ENCODE peak calls at places on chromosomes 7 and 10, in five cellular contexts. One of them, this sample, is unnamed.

GRCh38 chr7:79298145-79298760 is 155.2 kb downstream of the MAGI2 start:
- DNase-seq in Caco-2: no peak
- DNase-seq in mammary epithelial cell: peak; percentile 31
- DNase-seq in RWPE2: no peak
- DNase-seq in colonic mucosa: peak; percentile 26
- DNase-seq in this sample: no peak

GRCh38 chr10:14074062-14074884 is 256.5 kb downstream of the FRMD4A start:
- DNase-seq in RWPE2: peak; percentile 98
- DNase-seq in mammary epithelial cell: peak; percentile 97
- DNase-seq in colonic mucosa: peak; percentile 67
- DNase-seq in Caco-2: peak; percentile 63
- DNase-seq in this sample: peak; percentile 85

GRCh38 chr10:77800738-77801266 is 125.8 kb downstream of the DLG5 start:
- DNase-seq in Caco-2: peak; percentile 10
- DNase-seq in mammary epithelial cell: no peak
- DNase-seq in RWPE2: no peak
- DNase-seq in colonic mucosa: no peak
- DNase-seq in this sample: no peak

GRCh38 chr10:127496045-127496444 is 53.1 kb upstream of the NPS start:
- DNase-seq in colonic mucosa: no peak
- DNase-seq in RWPE2: no peak
- DNase-seq in mammary epithelial cell: no peak
- DNase-seq in Caco-2: no peak
- DNase-seq in this sample: no peak

GRCh38 chr10:5545778-5546710 is 21.3 kb downstream of the CALML3 start:
- DNase-seq in RWPE2: no peak
- DNase-seq in colonic mucosa: peak; percentile 53
- DNase-seq in mammary epithelial cell: peak; percentile 48
- DNase-seq in Caco-2: peak; percentile 42
- DNase-seq in this sample: no peak

GRCh38 chr7:148261996-148262688 is 328.4 kb upstream of the C7orf33 start:
- DNase-seq in Caco-2: no peak
- DNase-seq in colonic mucosa: no peak
- DNase-seq in RWPE2: no peak
- DNase-seq in mammary epithelial cell: no peak
- DNase-seq in this sample: no peak

GRCh38 chr7:13448243-13448642 is 541.2 kb downstream of the ETV1 start:
- DNase-seq in RWPE2: no peak
- DNase-seq in colonic mucosa: no peak
- DNase-seq in Caco-2: no peak
- DNase-seq in mammary epithelial cell: no peak
- DNase-seq in this sample: no peak

GRCh38 chr10:125886914-125887512 is 5.9 kb upstream of the DHX32 start:
- DNase-seq in mammary epithelial cell: peak; percentile 51
- DNase-seq in RWPE2: no peak
- DNase-seq in Caco-2: no peak
- DNase-seq in colonic mucosa: no peak
- DNase-seq in this sample: no peak

GRCh38 chr10:126110434-126110833 is 214.1 kb downstream of the FANK1 start:
- DNase-seq in colonic mucosa: no peak
- DNase-seq in Caco-2: no peak
- DNase-seq in mammary epithelial cell: no peak
- DNase-seq in RWPE2: no peak
- DNase-seq in this sample: no peak

GRCh38 chr10:30238836-30239235 is 110.2 kb downstream of the MTPAP start:
- DNase-seq in mammary epithelial cell: no peak
- DNase-seq in RWPE2: no peak
- DNase-seq in Caco-2: no peak
- DNase-seq in colonic mucosa: no peak
- DNase-seq in this sample: no peak

GRCh38 chr7:29145553-29146081 is 720 bp downstream of the CPVL start:
- DNase-seq in colonic mucosa: no peak
- DNase-seq in mammary epithelial cell: no peak
- DNase-seq in RWPE2: no peak
- DNase-seq in Caco-2: no peak
- DNase-seq in this sample: no peak

GRCh38 chr7:95865716-95866371 is 93.5 kb downstream of the DYNC1I1 start:
- DNase-seq in colonic mucosa: no peak
- DNase-seq in Caco-2: no peak
- DNase-seq in RWPE2: no peak
- DNase-seq in mammary epithelial cell: no peak
- DNase-seq in this sample: no peak

GRCh38 chr7:119664601-119665000 is 608.4 kb upstream of the KCND2 start:
- DNase-seq in RWPE2: no peak
- DNase-seq in mammary epithelial cell: peak; percentile 20
- DNase-seq in Caco-2: no peak
- DNase-seq in colonic mucosa: no peak
- DNase-seq in this sample: no peak

GRCh38 chr7:36984710-36985308 is 260.5 kb upstream of the AOAH start:
- DNase-seq in RWPE2: no peak
- DNase-seq in colonic mucosa: no peak
- DNase-seq in Caco-2: no peak
- DNase-seq in mammary epithelial cell: no peak
- DNase-seq in this sample: no peak

GRCh38 chr10:130757271-130757670 is 554.2 kb downstream of the TCERG1L start:
- DNase-seq in RWPE2: no peak
- DNase-seq in mammary epithelial cell: no peak
- DNase-seq in colonic mucosa: no peak
- DNase-seq in Caco-2: no peak
- DNase-seq in this sample: peak; percentile 18

GRCh38 chr10:19817251-19818046 is 1.2 kb downstream of the PLXDC2 start:
- DNase-seq in Caco-2: no peak
- DNase-seq in colonic mucosa: peak; percentile 65
- DNase-seq in RWPE2: no peak
- DNase-seq in mammary epithelial cell: peak; percentile 60
- DNase-seq in this sample: peak; percentile 53

GRCh38 chr10:7337431-7338171 is 73.2 kb downstream of the SFMBT2 start:
- DNase-seq in RWPE2: no peak
- DNase-seq in mammary epithelial cell: no peak
- DNase-seq in Caco-2: no peak
- DNase-seq in colonic mucosa: no peak
- DNase-seq in this sample: no peak

GRCh38 chr10:120599202-120599724 is 142.2 kb downstream of the PLPP4 start:
- DNase-seq in Caco-2: no peak
- DNase-seq in colonic mucosa: no peak
- DNase-seq in mammary epithelial cell: no peak
- DNase-seq in RWPE2: no peak
- DNase-seq in this sample: no peak

GRCh38 chr7:121937224-121937623 is 64.3 kb downstream of the PTPRZ1 start:
- DNase-seq in mammary epithelial cell: no peak
- DNase-seq in RWPE2: no peak
- DNase-seq in colonic mucosa: no peak
- DNase-seq in Caco-2: no peak
- DNase-seq in this sample: no peak

GRCh38 chr10:61197022-61197421 is 253.0 kb upstream of the RHOBTB1 start:
- DNase-seq in colonic mucosa: no peak
- DNase-seq in RWPE2: no peak
- DNase-seq in mammary epithelial cell: no peak
- DNase-seq in Caco-2: no peak
- DNase-seq in this sample: no peak

GRCh38 chr10:6778992-6779701 is 199.1 kb upstream of the PRKCQ start:
- DNase-seq in Caco-2: no peak
- DNase-seq in mammary epithelial cell: peak; percentile 99
- DNase-seq in colonic mucosa: no peak
- DNase-seq in RWPE2: peak; percentile 93
- DNase-seq in this sample: no peak

GRCh38 chr10:32171213-32171612 is 115.0 kb upstream of the KIF5B start:
- DNase-seq in mammary epithelial cell: no peak
- DNase-seq in colonic mucosa: peak; percentile 83
- DNase-seq in RWPE2: no peak
- DNase-seq in Caco-2: peak; percentile 87
- DNase-seq in this sample: no peak

GRCh38 chr7:151228024-151228866 is 1.2 kb upstream of the ABCF2 start:
- DNase-seq in Caco-2: no peak
- DNase-seq in mammary epithelial cell: no peak
- DNase-seq in RWPE2: no peak
- DNase-seq in colonic mucosa: peak; percentile 77
- DNase-seq in this sample: no peak

GRCh38 chr10:91590904-91591791 is 41.7 kb downstream of the PPP1R3C start:
- DNase-seq in RWPE2: no peak
- DNase-seq in colonic mucosa: peak; percentile 57
- DNase-seq in Caco-2: peak; percentile 57
- DNase-seq in mammary epithelial cell: no peak
- DNase-seq in this sample: no peak

GRCh38 chr7:124074007-124074406 is 41.1 kb upstream of the TMEM229A start:
- DNase-seq in RWPE2: no peak
- DNase-seq in mammary epithelial cell: no peak
- DNase-seq in Caco-2: no peak
- DNase-seq in colonic mucosa: no peak
- DNase-seq in this sample: no peak

GRCh38 chr7:15778191-15778590 is 91.7 kb upstream of the MEOX2 start:
- DNase-seq in mammary epithelial cell: no peak
- DNase-seq in colonic mucosa: no peak
- DNase-seq in Caco-2: no peak
- DNase-seq in RWPE2: no peak
- DNase-seq in this sample: no peak

GRCh38 chr10:128110339-128110738 is 15.9 kb downstream of the MKI67 start:
- DNase-seq in colonic mucosa: no peak
- DNase-seq in Caco-2: no peak
- DNase-seq in RWPE2: no peak
- DNase-seq in mammary epithelial cell: no peak
- DNase-seq in this sample: no peak

GRCh38 chr7:69433086-69433485 is 165.2 kb upstream of the AUTS2 start:
- DNase-seq in colonic mucosa: no peak
- DNase-seq in mammary epithelial cell: no peak
- DNase-seq in RWPE2: no peak
- DNase-seq in Caco-2: no peak
- DNase-seq in this sample: no peak

DNA sequence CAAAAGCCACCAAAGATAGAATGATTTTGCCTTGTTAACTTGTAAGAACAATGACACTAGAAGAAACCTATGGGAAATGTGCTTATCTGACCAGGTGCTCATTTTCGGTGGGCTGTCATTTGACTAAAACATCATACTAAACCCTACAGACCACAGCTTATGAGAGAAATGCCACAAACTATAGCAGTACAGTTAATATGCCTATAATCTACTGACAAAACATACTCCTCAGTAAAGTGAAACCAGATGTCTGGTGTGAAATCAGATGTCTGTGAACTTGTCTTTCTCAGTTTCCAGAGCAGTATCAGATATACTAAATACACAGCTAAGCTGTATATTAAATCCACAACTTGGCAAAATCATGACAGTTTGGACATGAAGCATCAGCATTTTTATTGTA is 3.3 kb downstream of the IMMP2L start:
- DNase-seq in RWPE2: no peak
- DNase-seq in colonic mucosa: no peak
- DNase-seq in Caco-2: no peak
- DNase-seq in mammary epithelial cell: no peak
- DNase-seq in this sample: no peak
- H3K4me1 ChIP-seq in RWPE2: peaks cover 12% of the 10 kb centered on the region
- H3K4me1 ChIP-seq in colonic mucosa: no peaks in the 10 kb centered on the region
- H3K4me1 ChIP-seq in Caco-2: peaks cover 15% of the 10 kb centered on the region
- H3K4me1 ChIP-seq in mammary epithelial cell: peaks cover 18% of the 10 kb centered on the region
- H3K4me1 ChIP-seq in this sample: peaks cover 10% of the 10 kb centered on the region

GRCh38 chr7:158354861-158355260 is 232.8 kb downstream of the PTPRN2 start:
- DNase-seq in RWPE2: no peak
- DNase-seq in mammary epithelial cell: no peak
- DNase-seq in colonic mucosa: no peak
- DNase-seq in Caco-2: no peak
- DNase-seq in this sample: no peak

GRCh38 chr7:158356454-158356853 is 231.2 kb downstream of the PTPRN2 start:
- DNase-seq in mammary epithelial cell: no peak
- DNase-seq in Caco-2: no peak
- DNase-seq in colonic mucosa: no peak
- DNase-seq in RWPE2: no peak
- DNase-seq in this sample: no peak

GRCh38 chr7:158355456-158356065 is 232.1 kb downstream of the PTPRN2 start:
- DNase-seq in mammary epithelial cell: no peak
- DNase-seq in Caco-2: no peak
- DNase-seq in RWPE2: no peak
- DNase-seq in colonic mucosa: peak; percentile 17
- DNase-seq in this sample: no peak

GRCh38 chr7:158351481-158351880 is 236.1 kb downstream of the PTPRN2 start:
- DNase-seq in colonic mucosa: no peak
- DNase-seq in RWPE2: no peak
- DNase-seq in mammary epithelial cell: no peak
- DNase-seq in Caco-2: no peak
- DNase-seq in this sample: no peak

DNA sequence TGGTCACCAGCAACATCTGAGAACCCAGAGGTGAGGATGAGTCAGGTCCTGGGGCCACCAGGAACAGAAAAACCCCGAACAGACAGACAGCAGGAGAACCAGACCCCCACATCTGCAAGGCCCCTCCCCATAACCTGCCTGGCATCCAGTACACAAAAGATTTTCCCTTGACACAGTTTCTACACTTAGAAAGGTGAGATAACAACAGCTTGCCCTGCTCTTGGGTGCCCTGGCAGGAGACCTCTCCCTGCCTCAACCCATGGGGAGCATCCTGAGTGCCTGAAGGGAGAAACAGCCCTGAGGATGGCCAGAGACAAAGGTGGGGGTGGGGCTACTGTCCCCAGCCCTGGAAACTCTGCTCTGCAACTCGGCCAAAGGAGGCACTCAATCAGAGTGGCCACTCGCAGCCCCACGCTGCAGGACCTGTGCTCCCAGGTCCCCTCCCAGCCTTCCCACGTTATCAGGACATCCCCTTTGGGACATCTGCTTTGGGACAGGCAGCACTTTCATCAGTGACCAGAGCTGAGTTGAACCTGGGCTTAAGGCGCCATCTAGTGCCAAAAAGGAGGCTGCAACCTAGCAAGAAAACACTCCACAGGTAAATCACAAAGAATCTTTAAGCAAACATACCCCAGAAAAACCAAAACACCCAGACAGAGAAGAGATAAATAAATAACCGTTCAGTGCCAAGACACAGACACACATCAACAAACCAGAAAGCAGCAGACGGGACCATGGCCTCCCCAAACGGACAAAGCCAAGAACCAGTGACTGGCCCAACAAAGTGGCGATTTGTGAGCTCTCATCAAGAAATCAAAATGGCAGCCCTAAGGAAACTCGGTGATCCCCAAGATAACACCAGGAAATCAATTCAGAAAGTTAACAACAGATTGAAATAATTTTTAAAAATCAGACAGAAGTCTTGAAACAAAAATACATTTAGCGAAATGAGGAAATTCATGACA is 233.7 kb downstream of the PTPRN2 start:
- DNase-seq in RWPE2: no peak
- DNase-seq in colonic mucosa: peak; percentile 30
- DNase-seq in Caco-2: no peak
- DNase-seq in mammary epithelial cell: no peak
- DNase-seq in this sample: no peak
- TF ChIP-seq CTCF in RWPE2: peak; percentile 45
- TF ChIP-seq CTCF in colonic mucosa: peak; percentile 41
- TF ChIP-seq CTCF in Caco-2: peak; percentile 24
- TF ChIP-seq CTCF in mammary epithelial cell: peak; percentile 22
- TF ChIP-seq CTCF in this sample: peak; percentile 33

GRCh38 chr7:131094685-131095084 is 233.0 kb upstream of the MKLN1 start:
- DNase-seq in colonic mucosa: no peak
- DNase-seq in RWPE2: no peak
- DNase-seq in Caco-2: no peak
- DNase-seq in mammary epithelial cell: no peak
- DNase-seq in this sample: no peak
- H3K4me1 ChIP-seq in colonic mucosa: no peaks in the 10 kb centered on the region
- H3K4me1 ChIP-seq in RWPE2: no peaks in the 10 kb centered on the region
- H3K4me1 ChIP-seq in Caco-2: no peaks in the 10 kb centered on the region
- H3K4me1 ChIP-seq in mammary epithelial cell: no peaks in the 10 kb centered on the region
- H3K4me1 ChIP-seq in this sample: peaks cover 35% of the 10 kb centered on the region

GRCh38 chr7:65731129-65731528 is 141.7 kb upstream of the VKORC1L1 start:
- DNase-seq in Caco-2: no peak
- DNase-seq in mammary epithelial cell: no peak
- DNase-seq in RWPE2: no peak
- DNase-seq in colonic mucosa: no peak
- DNase-seq in this sample: no peak

GRCh38 chr7:65731562-65732035 is 141.3 kb upstream of the VKORC1L1 start:
- DNase-seq in mammary epithelial cell: no peak
- DNase-seq in RWPE2: no peak
- DNase-seq in Caco-2: peak; percentile 51
- DNase-seq in colonic mucosa: no peak
- DNase-seq in this sample: no peak
- TF ChIP-seq CTCF in mammary epithelial cell: no peak
- TF ChIP-seq CTCF in RWPE2: no peak
- TF ChIP-seq CTCF in Caco-2: peak; percentile 34
- TF ChIP-seq CTCF in colonic mucosa: no peak
- TF ChIP-seq CTCF in this sample: no peak

This sample was measured in right lobe of liver.